ENCODE peak calls at places on chromosomes 11 and 22, in nine cellular contexts. J is tibial nerve, Z is heart right ventricle, H is transverse colon, E is body of pancreas, V is upper lobe of left lung, W is thoracic aorta, T is PC-3, D is upper lobe of right lung. R is an unnamed sample.

GRCh38 chr11:13391217-13391616 is 71.8 kb downstream of the BTBD10 start:
- DNase-seq in T (no peak), J (no peak), V (no peak), Z (no peak), H (no peak), W (no peak), E (no peak), D (no peak), R (no peak)

GRCh38 chr11:64208086-64208795 is 1.7 kb downstream of the FERMT3 start:
- DNase-seq in T (no peak), J (no peak), H (no peak), V (peak; percentile 82), D (no peak), E (no peak), Z (no peak), W (no peak), R (no peak)

GRCh38 chr11:73194593-73194992 is 23.5 kb upstream of the P2RY2 start:
- DNase-seq in T (peak; percentile 96), E (no peak), J (no peak), Z (no peak), W (no peak), V (peak; percentile 54), H (peak; percentile 91), D (no peak), R (peak; percentile 84)

GRCh38 chr22:43465291-43466015 is 53.6 kb downstream of the MPPED1 start:
- DNase-seq in J (no peak), Z (no peak), D (peak; percentile 47), E (no peak), W (no peak), T (no peak), V (no peak), H (no peak), R (no peak)

GRCh38 chr11:66322732-66323427 is 6.0 kb upstream of the CD248 start:
- DNase-seq in W (no peak), D (no peak), T (no peak), V (peak; percentile 78), H (no peak), E (no peak), J (peak; percentile 45), Z (peak; percentile 74), R (no peak)

GRCh38 chr11:73404048-73404447 is 27.8 kb downstream of the RELT start:
- DNase-seq in Z (peak; percentile 72), D (no peak), V (no peak), H (peak; percentile 49), W (no peak), J (peak; percentile 71), T (peak; percentile 68), E (peak; percentile 46), R (peak; percentile 34)

GRCh38 chr11:46363031-46363407 is 15.8 kb downstream of the DGKZ start:
- DNase-seq in D (peak; percentile 81), H (no peak), J (no peak), T (peak; percentile 81), Z (peak; percentile 66), V (no peak), E (peak; percentile 52), W (no peak), R (peak; percentile 61)

GRCh38 chr22:44625981-44626687 is 75.9 kb upstream of the PRR5 start:
- DNase-seq in V (peak; percentile 75), T (peak; percentile 70), W (no peak), E (peak; percentile 69), Z (peak; percentile 76), D (peak; percentile 80), J (peak; percentile 51), H (peak; percentile 76), R (peak; percentile 26)

GRCh38 chr22:45997077-45997774 is 20.3 kb upstream of the WNT7B start:
- DNase-seq in T (peak; percentile 64), D (peak; percentile 89), J (peak; percentile 77), V (peak; percentile 96), H (peak; percentile 79), E (peak; percentile 73), W (no peak), Z (peak; percentile 95), R (peak; percentile 37)

GRCh38 chr22:24697671-24698082 is 76.8 kb downstream of the PIWIL3 start:
- DNase-seq in V (peak; percentile 75), J (no peak), H (peak; percentile 58), E (peak; percentile 63), T (no peak), D (peak; percentile 87), Z (peak; percentile 31), W (no peak), R (peak; percentile 18)

GRCh38 chr11:93952082-93952780 is 68.9 kb upstream of the HEPHL1 start:
- DNase-seq in E (no peak), J (no peak), Z (no peak), D (no peak), W (no peak), T (no peak), H (no peak), V (no peak), R (no peak)

GRCh38 chr11:100338144-100338840 is 348.8 kb upstream of the ARHGAP42 start:
- DNase-seq in W (no peak), E (no peak), H (no peak), V (no peak), T (no peak), D (no peak), J (no peak), Z (no peak), R (peak; percentile 77)

GRCh38 chr11:105100976-105101630 is 38.5 kb downstream of the CARD18 start:
- DNase-seq in T (no peak), V (no peak), D (no peak), E (no peak), W (no peak), Z (no peak), J (no peak), H (no peak), R (peak; percentile 62)
- H3K4me3 ChIP-seq in T (no peak overlapping the region), V (no peak overlapping the region), D (no peak overlapping the region), E (no peak overlapping the region), W (no peak overlapping the region), Z (no peak overlapping the region), J (no peak overlapping the region), H (no peak overlapping the region), R (no peak overlapping the region)

GRCh38 chr11:117997436-117998200 is 11.4 kb downstream of the IL10RA start:
- DNase-seq in J (no peak), T (no peak), V (no peak), E (no peak), W (no peak), Z (no peak), H (no peak), D (no peak), R (no peak)
- H3K36me3 ChIP-seq in J (no peaks in the 10 kb centered on the region), T (no peaks in the 10 kb centered on the region), V (peaks cover 16% of the 10 kb centered on the region), E (no peaks in the 10 kb centered on the region), W (no peaks in the 10 kb centered on the region), Z (peaks cover 3% of the 10 kb centered on the region), H (no peaks in the 10 kb centered on the region), D (peaks cover 24% of the 10 kb centered on the region), R (no peaks in the 10 kb centered on the region)

GRCh38 chr22:38104084-38104483 is 6.4 kb downstream of the BAIAP2L2 start:
- DNase-seq in W (no peak), D (no peak), E (no peak), Z (no peak), H (no peak), T (peak; percentile 31), V (no peak), J (no peak), R (peak; percentile 13)

GRCh38 chr22:38103641-38104040 is 6.8 kb downstream of the BAIAP2L2 start:
- DNase-seq in W (no peak), J (no peak), E (no peak), D (no peak), T (no peak), H (no peak), Z (no peak), V (no peak), R (no peak)

GRCh38 chr22:38097557-38098409 is 12.7 kb downstream of the BAIAP2L2 start:
- DNase-seq in D (no peak), T (no peak), E (no peak), V (peak; percentile 68), H (no peak), Z (no peak), W (no peak), J (no peak), R (no peak)

GRCh38 chr22:38097058-38097457 is 13.1 kb upstream of the SLC16A8 start:
- DNase-seq in H (no peak), E (no peak), W (no peak), J (no peak), D (no peak), T (no peak), Z (no peak), V (peak; percentile 46), R (no peak)

GRCh38 chr22:38098410-38099249 is 11.9 kb downstream of the BAIAP2L2 start:
- DNase-seq in J (no peak), E (no peak), H (no peak), W (no peak), T (no peak), V (no peak), Z (no peak), D (no peak), R (peak; percentile 30)
- TF ChIP-seq CTCF in J (no peak), E (no peak), H (no peak), W (no peak), T (no peak), V (no peak), Z (no peak), D (no peak), R (no peak)

GRCh38 chr22:17083255-17083654 is 1.5 kb upstream of the IL17RA start:
- DNase-seq in E (no peak), V (no peak), T (no peak), D (no peak), W (no peak), J (no peak), H (no peak), Z (no peak), R (no peak)

GRCh38 chr22:17084554-17085276 is at the start of gene IL17RA:
- DNase-seq in V (peak; percentile 97), J (peak; percentile 78), D (peak; percentile 96), T (peak; percentile 83), Z (peak; percentile 92), H (peak; percentile 96), W (peak; percentile 51), E (peak; percentile 94), R (peak; percentile 74)

GRCh38 chr22:17086301-17086700 is 1.5 kb downstream of the IL17RA start:
- DNase-seq in D (peak; percentile 60), H (no peak), E (no peak), W (no peak), T (no peak), J (no peak), Z (no peak), V (no peak), R (no peak)

GRCh38 chr22:17085277-17086091 is 684 bp downstream of the IL17RA start:
- DNase-seq in Z (peak; percentile 46), V (peak; percentile 92), J (no peak), W (no peak), D (peak; percentile 83), T (peak; percentile 6), H (peak; percentile 49), E (peak; percentile 47), R (no peak)

DNA sequence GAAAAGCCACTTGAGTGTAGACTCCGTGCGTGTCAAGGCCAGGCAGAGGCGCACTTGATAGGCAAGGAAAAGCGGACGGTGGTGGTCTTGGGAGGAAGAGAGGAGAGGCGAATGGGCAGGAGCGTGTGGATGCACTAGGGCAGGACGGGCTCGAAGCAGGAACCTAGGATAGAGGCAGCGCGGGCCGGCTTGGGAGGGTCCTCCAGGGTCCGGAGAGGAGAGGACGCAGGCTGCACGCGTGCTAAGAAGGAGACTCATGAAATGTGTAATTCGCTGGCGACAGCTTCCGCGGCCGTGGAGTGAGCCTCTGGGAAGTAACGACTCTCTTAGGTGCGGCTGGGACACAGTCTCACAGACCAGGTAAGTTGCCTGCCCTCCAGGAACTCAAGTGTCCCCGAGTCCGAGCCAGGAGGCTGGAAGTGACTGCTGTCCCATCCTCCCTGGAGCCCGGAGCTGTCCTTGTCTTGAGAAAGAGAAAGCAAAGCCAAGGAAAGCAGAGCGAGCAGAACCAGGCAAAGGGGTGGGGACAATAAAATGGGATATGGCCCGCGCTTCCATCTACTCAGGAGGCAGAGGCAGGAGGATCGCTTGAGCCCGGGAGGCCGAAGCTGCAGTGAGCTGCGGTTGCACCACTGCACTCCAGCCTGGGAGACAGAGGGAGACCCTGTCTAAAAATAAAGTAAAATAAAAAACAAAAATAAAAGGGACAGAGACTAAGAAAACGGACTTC is 824 bp upstream of the IL17RA start:
- DNase-seq in H (no peak), T (no peak), V (peak; percentile 82), W (no peak), Z (no peak), D (peak; percentile 58), E (no peak), J (no peak), R (no peak)
- H3K4me3 ChIP-seq in H (peak overlapping the region; percentile 92), T (peak overlapping the region; percentile 85), V (peak overlapping the region; percentile 86), W (peak overlapping the region; percentile 98), Z (peak overlapping the region; percentile 97), D (peak overlapping the region; percentile 97), E (no peak overlapping the region), J (peak overlapping the region; percentile 94), R (peak overlapping the region; percentile 98)